ENCODE peak calls at places on chromosomes 13 and 19, in six cellular contexts. Z, H, M, P, G and T are unnamed samples.

GRCh38 chr19:16037424-16038195 is 38.7 kb upstream of the TPM4 start:
- DNase-seq in Z (no peak), H (no peak), M (no peak), P (no peak), G (no peak), T (no peak)

GRCh38 chr13:66899955-66900354 is 330.2 kb downstream of the PCDH9 start:
- DNase-seq in Z (peak; percentile 5), H (peak; percentile 69), M (no peak), P (no peak), G (no peak), T (no peak)

GRCh38 chr13:31395090-31395489 is 195.3 kb downstream of the B3GLCT start:
- DNase-seq in Z (no peak), H (no peak), M (no peak), P (no peak), G (no peak), T (no peak)

GRCh38 chr19:5064896-5065295 is 96.0 kb downstream of the KDM4B start:
- DNase-seq in Z (no peak), H (no peak), M (no peak), P (no peak), G (no peak), T (no peak)

GRCh38 chr19:31943305-31943704 is 402.1 kb upstream of the ZNF507 start:
- DNase-seq in Z (no peak), H (peak; percentile 23), M (no peak), P (peak; percentile 4), G (no peak), T (no peak)

GRCh38 chr13:30465541-30466357 is at the start of gene HMGB1:
- DNase-seq in Z (peak; percentile 99), H (peak; percentile 100), M (peak; percentile 94), P (peak; percentile 99), G (peak; percentile 99), T (peak; percentile 99)

GRCh38 chr13:30906411-30906990 is 430 bp downstream of the MEDAG start:
- DNase-seq in Z (no peak), H (peak; percentile 46), M (peak; percentile 55), P (no peak), G (no peak), T (peak; percentile 39)

GRCh38 chr19:48529156-48529555 is 17.5 kb upstream of the LMTK3 start:
- DNase-seq in Z (no peak), H (peak; percentile 49), M (no peak), P (no peak), G (no peak), T (no peak)

GRCh38 chr19:16871870-16872269 is 16.9 kb upstream of the F2RL3 start:
- DNase-seq in Z (no peak), H (no peak), M (no peak), P (no peak), G (peak; percentile 96), T (no peak)

GRCh38 chr19:7842661-7843294 is 12.8 kb downstream of the EVI5L start:
- DNase-seq in Z (no peak), H (no peak), M (no peak), P (no peak), G (no peak), T (no peak)

GRCh38 chr13:104750377-104750776 is 1684.2 kb upstream of the SLC10A2 start:
- DNase-seq in Z (no peak), H (peak; percentile 81), M (no peak), P (no peak), G (peak; percentile 22), T (no peak)

GRCh38 chr13:77028202-77028601 is 1.2 kb upstream of the FBXL3 start:
- DNase-seq in Z (no peak), H (peak; percentile 25), M (no peak), P (no peak), G (peak; percentile 28), T (no peak)

GRCh38 chr13:76438050-76438449 is 448.2 kb downstream of the KCTD12 start:
- DNase-seq in Z (peak; percentile 84), H (no peak), M (no peak), P (no peak), G (peak; percentile 78), T (no peak)

GRCh38 chr13:76148926-76149325 is 512.8 kb downstream of the LMO7 start:
- DNase-seq in Z (peak; percentile 93), H (peak; percentile 4), M (no peak), P (no peak), G (peak; percentile 66), T (no peak)

GRCh38 chr13:75151081-75151643 is 330.8 kb downstream of the TBC1D4 start:
- DNase-seq in Z (peak; percentile 52), H (no peak), M (no peak), P (no peak), G (peak; percentile 66), T (no peak)

GRCh38 chr13:28983661-28984060 is 163.5 kb downstream of the MTUS2 start:
- DNase-seq in Z (no peak), H (peak; percentile 14), M (no peak), P (no peak), G (no peak), T (no peak)

GRCh38 chr13:114118763-114119123 is 13.7 kb downstream of the RASA3 start:
- DNase-seq in Z (peak; percentile 74), H (no peak), M (no peak), P (no peak), G (peak; percentile 86), T (no peak)

GRCh38 chr13:88823114-88823513 is 1151.9 kb downstream of the SLITRK5 start:
- DNase-seq in Z (no peak), H (no peak), M (no peak), P (no peak), G (no peak), T (no peak)

GRCh38 chr19:13633522-13633922 is 127.2 kb upstream of the CACNA1A start:
- DNase-seq in Z (no peak), H (no peak), M (no peak), P (no peak), G (no peak), T (no peak)

GRCh38 chr19:30719991-30720329 is 347.8 kb downstream of the ZNF536 start:
- DNase-seq in Z (no peak), H (peak; percentile 78), M (peak; percentile 58), P (no peak), G (peak; percentile 4), T (peak; percentile 52)

GRCh38 chr19:46288896-46289588 is 7.8 kb upstream of the HIF3A start:
- DNase-seq in Z (peak; percentile 82), H (no peak), M (no peak), P (no peak), G (peak; percentile 99), T (no peak)

GRCh38 chr13:50437252-50437651 is 406.2 kb downstream of the DLEU7 start:
- DNase-seq in Z (peak; percentile 87), H (no peak), M (no peak), P (no peak), G (peak; percentile 91), T (no peak)

GRCh38 chr19:17095141-17095919 is 19.8 kb downstream of the MYO9B start:
- DNase-seq in Z (peak; percentile 35), H (no peak), M (no peak), P (no peak), G (peak; percentile 91), T (no peak)

GRCh38 chr19:23075031-23075733 is 41.6 kb upstream of the ZNF730 start:
- DNase-seq in Z (peak; percentile 72), H (peak; percentile 97), M (peak; percentile 95), P (peak; percentile 81), G (peak; percentile 82), T (peak; percentile 97)

GRCh38 chr19:48724796-48725753 is 5.5 kb upstream of the MAMSTR start:
- DNase-seq in Z (peak; percentile 93), H (peak; percentile 77), M (no peak), P (no peak), G (peak; percentile 97), T (peak; percentile 58)

GRCh38 chr19:3762501-3763459 is at the start of gene MRPL54:
- DNase-seq in Z (peak; percentile 99), H (peak; percentile 99), M (peak; percentile 99), P (peak; percentile 100), G (peak; percentile 99), T (peak; percentile 99)
- H2BK5ac ChIP-seq in Z (peak within 1 kb of the TSS; percentile 93), H (no peak within 1 kb of the TSS), M (peak within 1 kb of the TSS; percentile 91), P (peak within 1 kb of the TSS; percentile 70), G (peak within 1 kb of the TSS; percentile 98), T (no peak within 1 kb of the TSS)

DNA sequence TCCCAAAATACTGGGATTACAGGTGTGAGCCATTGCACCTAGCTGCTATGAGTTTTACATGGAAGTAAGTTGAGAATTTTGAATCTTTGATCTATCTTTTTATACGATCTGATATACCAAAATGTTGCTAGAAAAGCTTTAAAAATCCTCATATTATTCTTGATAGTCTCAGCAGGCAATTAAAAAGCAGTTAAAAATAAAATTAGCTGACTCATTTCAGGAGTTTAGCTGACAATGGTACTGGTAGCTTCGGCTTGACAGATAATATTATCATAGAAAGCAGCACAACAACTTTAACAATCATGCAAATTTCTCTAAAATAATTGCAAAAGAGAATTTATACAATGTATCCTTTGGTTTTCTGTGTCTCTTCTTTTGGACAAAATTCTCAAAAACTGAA is 9.6 kb upstream of the FOXO1 start:
- DNase-seq in Z (no peak), H (no peak), M (no peak), P (no peak), G (no peak), T (no peak)
- H2BK15ac ChIP-seq in Z (no peak overlapping the region), H (no peak overlapping the region), M (no peak overlapping the region), P (no peak overlapping the region), G (no peak overlapping the region), T (no peak overlapping the region)

DNA sequence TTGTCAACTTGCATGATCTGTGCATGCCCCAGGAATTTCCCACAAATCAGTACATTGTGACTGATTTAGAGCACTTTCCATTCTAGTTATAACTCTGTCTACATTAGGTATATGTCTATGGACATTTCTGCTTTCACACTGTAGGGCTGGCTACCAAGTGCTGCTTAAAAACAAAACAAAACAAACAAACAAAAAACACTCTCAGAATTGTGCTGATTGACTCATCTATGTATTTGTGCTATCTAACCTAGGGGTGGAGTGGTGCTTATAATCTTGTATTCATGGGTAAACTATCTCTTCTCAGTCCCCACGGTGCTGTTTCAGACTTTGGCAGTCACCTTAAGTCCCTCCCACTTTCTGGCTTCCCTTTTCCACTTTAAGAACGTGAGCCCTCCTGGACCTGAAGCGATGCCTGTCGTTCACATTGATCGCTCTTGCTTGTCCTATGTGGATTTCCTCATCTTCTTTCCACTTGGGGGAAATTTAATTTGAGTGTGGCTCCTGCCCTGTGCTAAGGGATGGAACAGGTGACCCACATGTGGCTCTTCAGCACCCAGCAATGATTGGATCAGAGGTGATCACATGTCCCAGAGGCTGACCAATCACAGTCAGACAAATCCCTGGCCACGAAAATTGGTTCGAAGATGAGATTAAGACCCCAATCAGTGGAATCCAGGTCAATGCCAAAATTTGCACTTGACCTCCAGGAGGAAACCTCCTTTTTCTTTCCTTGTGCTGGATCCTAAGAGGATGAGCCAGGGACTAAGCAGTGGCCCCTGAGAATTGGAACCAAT is 23.9 kb downstream of the AMER2 start:
- DNase-seq in Z (no peak), H (no peak), M (no peak), P (no peak), G (no peak), T (no peak)
- H3K27ac ChIP-seq in Z (no peak overlapping the region), H (no peak overlapping the region), M (no peak overlapping the region), P (no peak overlapping the region), G (no peak overlapping the region), T (no peak overlapping the region)

DNA sequence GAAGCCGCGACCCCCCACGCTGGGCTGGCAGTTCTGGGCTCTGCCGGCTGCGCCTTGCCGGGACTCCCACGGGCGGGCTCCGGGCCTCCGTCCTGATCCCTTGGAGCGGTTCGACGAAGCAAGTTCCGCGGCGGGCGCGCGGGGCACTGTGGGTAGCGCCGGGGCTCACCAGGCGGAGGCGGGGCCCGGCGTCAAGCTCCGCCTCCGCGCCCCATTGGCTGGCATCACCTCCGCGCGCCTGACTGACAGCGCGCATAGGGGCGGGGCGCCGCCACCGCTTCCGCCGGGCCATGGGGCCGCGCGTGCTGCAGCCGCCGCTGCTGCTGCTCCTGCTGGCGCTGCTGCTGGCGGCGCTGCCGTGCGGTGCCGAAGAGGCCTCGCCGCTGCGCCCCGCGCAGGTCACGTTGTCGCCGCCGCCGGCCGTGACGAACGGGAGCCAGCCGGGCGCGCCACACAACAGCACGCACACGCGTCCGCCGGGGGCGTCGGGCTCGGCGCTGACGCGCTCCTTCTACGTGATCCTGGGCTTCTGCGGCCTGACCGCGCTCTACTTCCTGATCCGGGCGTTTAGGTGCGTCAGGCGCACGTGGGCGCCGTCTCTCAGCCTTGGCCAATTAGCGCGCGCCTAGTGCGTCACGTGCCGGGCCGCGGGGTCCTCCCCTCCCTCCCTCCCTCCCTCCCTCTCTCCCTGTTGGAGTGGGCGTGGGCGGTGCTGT is at the start of gene FAM174C:
- DNase-seq in Z (peak; percentile 97), H (peak; percentile 99), M (peak; percentile 92), P (peak; percentile 93), G (peak; percentile 98), T (peak; percentile 97)
- H2BK5ac ChIP-seq in Z (peak within 1 kb of the TSS; percentile 99), H (peak within 1 kb of the TSS; percentile 93), M (peak within 1 kb of the TSS; percentile 91), P (peak within 1 kb of the TSS; percentile 99), G (peak within 1 kb of the TSS; percentile 90), T (no peak within 1 kb of the TSS)